ENCODE peak calls at places on chromosomes 6 and 20, in five cellular contexts. U, L, Y, J and C are unnamed samples.

GRCh38 chr6:101439790-101440189 is 46.3 kb downstream of the GRIK2 start:
- DNase-seq in U (no peak), J (no peak), Y (no peak), L (no peak), C (no peak)

GRCh38 chr6:21381336-21381963 is 212.1 kb upstream of the SOX4 start:
- DNase-seq in J (no peak), L (no peak), U (no peak), Y (no peak), C (no peak)

GRCh38 chr6:125952764-125953501 is 3.6 kb upstream of the HINT3 start:
- DNase-seq in Y (no peak), L (no peak), U (no peak), J (peak), C (no peak)

GRCh38 chr20:11917663-11918062 is at the start of gene BTBD3:
- DNase-seq in Y (peak), L (no peak), J (peak), U (peak), C (no peak)

GRCh38 chr6:41430875-41431274 is 95.5 kb downstream of the NCR2 start:
- DNase-seq in Y (no peak), U (no peak), L (no peak), J (no peak), C (no peak)

GRCh38 chr6:128520436-128521301 is at the start of gene PTPRK:
- DNase-seq in Y (peak), L (peak), J (peak), U (peak), C (peak)

GRCh38 chr6:41639556-41640371 is 1.5 kb downstream of the MDFI start:
- DNase-seq in L (no peak), Y (no peak), J (no peak), U (no peak), C (no peak)

GRCh38 chr6:10417681-10418104 is 2.8 kb upstream of the TFAP2A start:
- DNase-seq in L (no peak), Y (no peak), U (no peak), J (no peak), C (no peak)

GRCh38 chr6:160227769-160228161 is 30.9 kb downstream of the SLC22A2 start:
- DNase-seq in L (no peak), J (no peak), U (no peak), Y (no peak), C (no peak)

GRCh38 chr20:17621229-17621968 is 51.5 kb downstream of the DSTN start:
- DNase-seq in L (no peak), U (peak), Y (no peak), J (no peak), C (no peak)

GRCh38 chr6:46821348-46821992 is 28.3 kb downstream of the MEP1A start:
- DNase-seq in U (no peak), J (peak), Y (no peak), L (no peak), C (no peak)